ENCODE peak calls at places on chromosome 1, in ten cellular contexts. B is effector memory CD8-positive, alpha-beta T cell; R is AG08395; V is IMR-90; A is H9; E is cerebellar cortex; Z is progenitor cell of endocrine pancreas; P is activated naive CD8-positive, alpha-beta T cell treated with anti-CD3 and anti-CD28 coated beads, Interleukin-2, amount 50 U/mL, for 24 hours; Y is ELR; N is CD8-positive, alpha-beta memory T cell. G is an unnamed sample.

GRCh38 chr1:90443340-90443739 is 273.8 kb downstream of the BARHL2 start:
- DNase-seq in B (no peak), R (no peak), V (no peak), A (no peak), E (no peak), Z (no peak), P (no peak), Y (no peak), N (no peak), G (no peak)

GRCh38 chr1:200147742-200148141 is 120.2 kb downstream of the NR5A2 start:
- DNase-seq in B (no peak), R (no peak), V (no peak), A (no peak), E (no peak), Z (no peak), P (no peak), Y (no peak), N (no peak), G (no peak)

GRCh38 chr1:37875833-37876232 is 16.4 kb upstream of the MTF1 start:
- DNase-seq in B (no peak), R (no peak), V (no peak), A (no peak), E (no peak), Z (no peak), P (no peak), Y (peak), N (no peak), G (no peak)

GRCh38 chr1:230867119-230867902 is 1.0 kb downstream of the C1orf198 start:
- DNase-seq in B (no peak), R (no peak), V (no peak), A (no peak), E (peak), Z (no peak), P (no peak), Y (peak), N (no peak), G (no peak)

GRCh38 chr1:85463666-85464496 is 1.1 kb downstream of the DDAH1 start:
- DNase-seq in B (no peak), R (peak), V (no peak), A (no peak), E (peak), Z (no peak), P (no peak), Y (peak), N (no peak), G (no peak)

GRCh38 chr1:68453060-68453665 is 3.4 kb upstream of the RPE65 start:
- DNase-seq in B (no peak), R (no peak), V (peak), A (no peak), E (no peak), Z (no peak), P (no peak), Y (peak), N (no peak), G (no peak)

GRCh38 chr1:234197839-234198238 is 175.4 kb upstream of the COA6 start:
- DNase-seq in B (no peak), R (no peak), V (no peak), A (no peak), E (peak), Z (no peak), P (no peak), Y (no peak), N (no peak), G (no peak)

GRCh38 chr1:157978547-157979403 is 14.7 kb upstream of the KIRREL1 start:
- DNase-seq in B (no peak), R (no peak), V (no peak), A (peak), E (no peak), Z (no peak), P (no peak), Y (no peak), N (no peak), G (no peak)

GRCh38 chr1:183242556-183242955 is 56.5 kb downstream of the LAMC2 start:
- DNase-seq in B (no peak), R (no peak), V (no peak), A (no peak), E (no peak), Z (no peak), P (no peak), Y (no peak), N (no peak), G (no peak)

GRCh38 chr1:227351443-227351842 is 33.2 kb upstream of the CDC42BPA start:
- DNase-seq in B (no peak), R (no peak), V (peak), A (no peak), E (no peak), Z (no peak), P (no peak), Y (peak), N (no peak), G (no peak)

GRCh38 chr1:220881918-220882891 is 3.0 kb downstream of the HLX start:
- DNase-seq in B (no peak), R (no peak), V (peak), A (peak), E (no peak), Z (no peak), P (no peak), Y (no peak), N (no peak), G (no peak)

GRCh38 chr1:241627453-241628329 is 12.5 kb downstream of the CHML start:
- DNase-seq in B (peak), R (peak), V (peak), A (no peak), E (peak), Z (no peak), P (peak), Y (peak), N (no peak), G (no peak)

GRCh38 chr1:187474266-187474665 is 645.5 kb downstream of the PLA2G4A start:
- DNase-seq in B (no peak), R (no peak), V (peak), A (no peak), E (no peak), Z (no peak), P (no peak), Y (peak), N (no peak), G (no peak)

GRCh38 chr1:155134858-155135415 is 715 bp upstream of the SLC50A1 start:
- DNase-seq in B (no peak), R (peak), V (peak), A (peak), E (peak), Z (peak), P (peak), Y (peak), N (peak), G (peak)

GRCh38 chr1:86423873-86424272 is at the start of gene CLCA2:
- DNase-seq in B (no peak), R (no peak), V (no peak), A (no peak), E (no peak), Z (no peak), P (no peak), Y (no peak), N (no peak), G (no peak)

GRCh38 chr1:85220756-85221166 is 19.9 kb upstream of the SYDE2 start:
- DNase-seq in B (no peak), R (no peak), V (peak), A (no peak), E (no peak), Z (no peak), P (no peak), Y (no peak), N (no peak), G (no peak)

GRCh38 chr1:55070765-55071164 is 31.4 kb downstream of the PCSK9 start:
- DNase-seq in B (no peak), R (no peak), V (no peak), A (peak), E (no peak), Z (no peak), P (no peak), Y (no peak), N (no peak), G (no peak)

G was measured in GOT3.